ENCODE peak calls at places on chromosomes 16 and 17, in seven cellular contexts. One of them, this sample, is unnamed.

GRCh38 chr16:3187798-3188674 is at the start of gene OR1F1:
- DNase-seq in neural progenitor cell: peak; percentile 65
- DNase-seq in OCI-LY7: no peak
- DNase-seq in PC-3: no peak
- DNase-seq in naive thymus-derived CD4-positive, alpha-beta T cell: peak; percentile 46
- DNase-seq in neuronal stem cell: no peak
- DNase-seq in cardiac muscle cell: peak; percentile 38
- DNase-seq in this sample: peak; percentile 88

GRCh38 chr16:55543470-55543869 is 23.0 kb upstream of the CAPNS2 start:
- DNase-seq in neural progenitor cell: peak; percentile 38
- DNase-seq in neuronal stem cell: no peak
- DNase-seq in PC-3: peak; percentile 37
- DNase-seq in OCI-LY7: no peak
- DNase-seq in cardiac muscle cell: peak; percentile 63
- DNase-seq in naive thymus-derived CD4-positive, alpha-beta T cell: no peak
- DNase-seq in this sample: no peak

GRCh38 chr17:77692571-77693161 is 265.8 kb upstream of the TNRC6C start:
- DNase-seq in neuronal stem cell: no peak
- DNase-seq in neural progenitor cell: no peak
- DNase-seq in cardiac muscle cell: no peak
- DNase-seq in naive thymus-derived CD4-positive, alpha-beta T cell: no peak
- DNase-seq in PC-3: peak; percentile 67
- DNase-seq in OCI-LY7: no peak
- DNase-seq in this sample: peak; percentile 42

GRCh38 chr17:10061131-10061581 is 137.2 kb downstream of the GAS7 start:
- DNase-seq in OCI-LY7: no peak
- DNase-seq in naive thymus-derived CD4-positive, alpha-beta T cell: no peak
- DNase-seq in PC-3: no peak
- DNase-seq in cardiac muscle cell: peak; percentile 42
- DNase-seq in neuronal stem cell: no peak
- DNase-seq in neural progenitor cell: no peak
- DNase-seq in this sample: no peak

GRCh38 chr17:78316867-78317816 is 42.7 kb downstream of the SOCS3 start:
- DNase-seq in OCI-LY7: no peak
- DNase-seq in neural progenitor cell: peak; percentile 53
- DNase-seq in PC-3: peak; percentile 50
- DNase-seq in neuronal stem cell: no peak
- DNase-seq in naive thymus-derived CD4-positive, alpha-beta T cell: no peak
- DNase-seq in cardiac muscle cell: peak; percentile 44
- DNase-seq in this sample: peak; percentile 96

GRCh38 chr16:85391769-85392583 is 221.1 kb upstream of the GSE1 start:
- DNase-seq in neural progenitor cell: no peak
- DNase-seq in OCI-LY7: no peak
- DNase-seq in neuronal stem cell: no peak
- DNase-seq in cardiac muscle cell: no peak
- DNase-seq in naive thymus-derived CD4-positive, alpha-beta T cell: no peak
- DNase-seq in PC-3: no peak
- DNase-seq in this sample: no peak

GRCh38 chr16:89506113-89506504 is 2.1 kb upstream of the SPG7 start:
- DNase-seq in cardiac muscle cell: peak; percentile 51
- DNase-seq in OCI-LY7: peak; percentile 17
- DNase-seq in neural progenitor cell: no peak
- DNase-seq in PC-3: no peak
- DNase-seq in naive thymus-derived CD4-positive, alpha-beta T cell: no peak
- DNase-seq in neuronal stem cell: no peak
- DNase-seq in this sample: no peak

GRCh38 chr17:57880086-57880456 is 30.2 kb upstream of the MRPS23 start:
- DNase-seq in cardiac muscle cell: no peak
- DNase-seq in OCI-LY7: no peak
- DNase-seq in neural progenitor cell: no peak
- DNase-seq in neuronal stem cell: no peak
- DNase-seq in PC-3: peak; percentile 63
- DNase-seq in naive thymus-derived CD4-positive, alpha-beta T cell: no peak
- DNase-seq in this sample: no peak

GRCh38 chr16:87678618-87679017 is 76.3 kb downstream of the JPH3 start:
- DNase-seq in cardiac muscle cell: no peak
- DNase-seq in neuronal stem cell: no peak
- DNase-seq in PC-3: no peak
- DNase-seq in naive thymus-derived CD4-positive, alpha-beta T cell: no peak
- DNase-seq in OCI-LY7: no peak
- DNase-seq in neural progenitor cell: no peak
- DNase-seq in this sample: no peak

GRCh38 chr16:65666132-65666869 is 544.4 kb upstream of the CDH11 start:
- DNase-seq in naive thymus-derived CD4-positive, alpha-beta T cell: no peak
- DNase-seq in neural progenitor cell: peak; percentile 5
- DNase-seq in OCI-LY7: no peak
- DNase-seq in cardiac muscle cell: no peak
- DNase-seq in PC-3: peak; percentile 85
- DNase-seq in neuronal stem cell: no peak
- DNase-seq in this sample: peak; percentile 56

GRCh38 chr17:53629188-53629587 is 193.5 kb upstream of the KIF2B start:
- DNase-seq in naive thymus-derived CD4-positive, alpha-beta T cell: no peak
- DNase-seq in neuronal stem cell: no peak
- DNase-seq in neural progenitor cell: no peak
- DNase-seq in PC-3: no peak
- DNase-seq in OCI-LY7: no peak
- DNase-seq in cardiac muscle cell: peak; percentile 57
- DNase-seq in this sample: no peak

GRCh38 chr16:49838639-49839461 is 17.1 kb downstream of the ZNF423 start:
- DNase-seq in neuronal stem cell: peak; percentile 50
- DNase-seq in naive thymus-derived CD4-positive, alpha-beta T cell: no peak
- DNase-seq in neural progenitor cell: peak; percentile 76
- DNase-seq in OCI-LY7: no peak
- DNase-seq in PC-3: no peak
- DNase-seq in cardiac muscle cell: no peak
- DNase-seq in this sample: peak; percentile 77

GRCh38 chr17:2064980-2065785 is 10.3 kb downstream of the HIC1 start:
- DNase-seq in PC-3: no peak
- DNase-seq in neural progenitor cell: peak; percentile 74
- DNase-seq in cardiac muscle cell: peak; percentile 84
- DNase-seq in neuronal stem cell: no peak
- DNase-seq in naive thymus-derived CD4-positive, alpha-beta T cell: no peak
- DNase-seq in OCI-LY7: peak; percentile 53
- DNase-seq in this sample: peak; percentile 97

GRCh38 chr17:2068101-2068518 is 13.2 kb downstream of the HIC1 start:
- DNase-seq in naive thymus-derived CD4-positive, alpha-beta T cell: no peak
- DNase-seq in neuronal stem cell: no peak
- DNase-seq in cardiac muscle cell: peak; percentile 66
- DNase-seq in OCI-LY7: no peak
- DNase-seq in PC-3: no peak
- DNase-seq in neural progenitor cell: no peak
- DNase-seq in this sample: no peak

GRCh38 chr17:2067048-2067452 is 12.1 kb downstream of the HIC1 start:
- DNase-seq in neuronal stem cell: no peak
- DNase-seq in naive thymus-derived CD4-positive, alpha-beta T cell: no peak
- DNase-seq in neural progenitor cell: no peak
- DNase-seq in OCI-LY7: no peak
- DNase-seq in cardiac muscle cell: no peak
- DNase-seq in PC-3: no peak
- DNase-seq in this sample: no peak

GRCh38 chr17:2068589-2069051 is 13.7 kb downstream of the HIC1 start:
- DNase-seq in neuronal stem cell: no peak
- DNase-seq in PC-3: peak; percentile 71
- DNase-seq in cardiac muscle cell: peak; percentile 31
- DNase-seq in naive thymus-derived CD4-positive, alpha-beta T cell: no peak
- DNase-seq in neural progenitor cell: no peak
- DNase-seq in OCI-LY7: peak; percentile 49
- DNase-seq in this sample: no peak

GRCh38 chr17:2067559-2067958 is 12.7 kb downstream of the HIC1 start:
- DNase-seq in PC-3: no peak
- DNase-seq in cardiac muscle cell: peak; percentile 79
- DNase-seq in neural progenitor cell: no peak
- DNase-seq in OCI-LY7: no peak
- DNase-seq in neuronal stem cell: no peak
- DNase-seq in naive thymus-derived CD4-positive, alpha-beta T cell: no peak
- DNase-seq in this sample: no peak
- H3K27ac ChIP-seq in PC-3: peak overlapping the region; percentile 77
- H3K27ac ChIP-seq in cardiac muscle cell: no peak overlapping the region
- H3K27ac ChIP-seq in neural progenitor cell: no peak overlapping the region
- H3K27ac ChIP-seq in OCI-LY7: no peak overlapping the region
- H3K27ac ChIP-seq in neuronal stem cell: no peak overlapping the region
- H3K27ac ChIP-seq in naive thymus-derived CD4-positive, alpha-beta T cell: no peak overlapping the region
- H3K27ac ChIP-seq in this sample: no peak overlapping the region

DNA sequence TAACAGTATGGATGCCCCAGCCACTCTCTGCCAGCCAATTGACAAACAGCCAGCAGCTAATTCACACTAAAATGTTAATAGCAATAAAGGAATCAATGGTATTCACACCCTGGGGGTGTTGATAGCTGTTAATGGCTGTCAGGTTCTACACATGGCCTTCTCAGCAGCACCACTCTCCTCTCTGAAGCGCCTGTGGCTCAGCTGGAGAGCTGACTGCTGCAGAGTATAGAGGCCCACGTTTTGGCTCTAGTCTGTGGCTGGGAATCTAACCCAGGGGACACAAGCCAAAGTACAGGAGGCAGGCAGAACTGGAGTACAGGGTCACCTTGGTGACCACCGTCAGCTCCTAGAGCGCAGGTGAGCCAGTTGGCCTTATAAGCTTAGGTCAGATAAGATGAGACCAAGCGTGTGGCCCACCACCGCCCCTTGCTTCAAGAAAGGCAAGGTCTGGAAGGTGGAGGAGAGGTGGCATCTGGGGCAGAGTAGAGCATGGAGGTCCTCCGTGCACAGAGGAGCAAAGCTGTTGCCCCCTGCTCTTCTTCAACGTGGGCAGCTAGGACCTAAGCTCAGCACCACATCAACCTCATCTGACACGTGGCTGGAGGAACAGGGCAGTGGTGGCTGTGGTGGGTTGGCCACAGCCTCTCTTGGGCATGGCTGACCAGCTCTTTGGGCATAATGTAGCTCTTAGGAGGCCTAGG is 25.4 kb downstream of the CCR7 start:
- DNase-seq in neural progenitor cell: no peak
- DNase-seq in naive thymus-derived CD4-positive, alpha-beta T cell: peak; percentile 12
- DNase-seq in neuronal stem cell: no peak
- DNase-seq in PC-3: no peak
- DNase-seq in OCI-LY7: no peak
- DNase-seq in cardiac muscle cell: no peak
- DNase-seq in this sample: no peak
- H3K4me1 ChIP-seq in neural progenitor cell: no peaks in the 10 kb centered on the region
- H3K4me1 ChIP-seq in naive thymus-derived CD4-positive, alpha-beta T cell: peaks cover 74% of the 10 kb centered on the region
- H3K4me1 ChIP-seq in neuronal stem cell: peaks cover 24% of the 10 kb centered on the region
- H3K4me1 ChIP-seq in PC-3: no peaks in the 10 kb centered on the region
- H3K4me1 ChIP-seq in OCI-LY7: peaks cover 21% of the 10 kb centered on the region
- H3K4me1 ChIP-seq in cardiac muscle cell: peaks cover 40% of the 10 kb centered on the region
- H3K4me1 ChIP-seq in this sample: peaks cover 12% of the 10 kb centered on the region

GRCh38 chr16:12122202-12122601 is 145.7 kb downstream of the SNX29 start:
- DNase-seq in neuronal stem cell: no peak
- DNase-seq in PC-3: no peak
- DNase-seq in OCI-LY7: no peak
- DNase-seq in naive thymus-derived CD4-positive, alpha-beta T cell: no peak
- DNase-seq in cardiac muscle cell: no peak
- DNase-seq in neural progenitor cell: no peak
- DNase-seq in this sample: no peak

GRCh38 chr16:12119037-12119436 is 142.5 kb downstream of the SNX29 start:
- DNase-seq in neuronal stem cell: no peak
- DNase-seq in OCI-LY7: no peak
- DNase-seq in neural progenitor cell: no peak
- DNase-seq in cardiac muscle cell: no peak
- DNase-seq in PC-3: no peak
- DNase-seq in naive thymus-derived CD4-positive, alpha-beta T cell: no peak
- DNase-seq in this sample: no peak

GRCh38 chr16:12119562-12119961 is 143.0 kb downstream of the SNX29 start:
- DNase-seq in PC-3: peak; percentile 51
- DNase-seq in cardiac muscle cell: no peak
- DNase-seq in OCI-LY7: no peak
- DNase-seq in neural progenitor cell: no peak
- DNase-seq in naive thymus-derived CD4-positive, alpha-beta T cell: no peak
- DNase-seq in neuronal stem cell: no peak
- DNase-seq in this sample: no peak

GRCh38 chr16:12120331-12120981 is 143.9 kb downstream of the SNX29 start:
- DNase-seq in cardiac muscle cell: peak; percentile 71
- DNase-seq in neuronal stem cell: no peak
- DNase-seq in OCI-LY7: no peak
- DNase-seq in neural progenitor cell: no peak
- DNase-seq in naive thymus-derived CD4-positive, alpha-beta T cell: no peak
- DNase-seq in PC-3: no peak
- DNase-seq in this sample: no peak

GRCh38 chr16:12120982-12121652 is 144.6 kb downstream of the SNX29 start:
- DNase-seq in neuronal stem cell: no peak
- DNase-seq in cardiac muscle cell: no peak
- DNase-seq in OCI-LY7: no peak
- DNase-seq in naive thymus-derived CD4-positive, alpha-beta T cell: no peak
- DNase-seq in PC-3: no peak
- DNase-seq in neural progenitor cell: no peak
- DNase-seq in this sample: no peak
- H3K4me3 ChIP-seq in neuronal stem cell: no peak overlapping the region
- H3K4me3 ChIP-seq in cardiac muscle cell: no peak overlapping the region
- H3K4me3 ChIP-seq in OCI-LY7: no peak overlapping the region
- H3K4me3 ChIP-seq in naive thymus-derived CD4-positive, alpha-beta T cell: no peak overlapping the region
- H3K4me3 ChIP-seq in PC-3: no peak overlapping the region
- H3K4me3 ChIP-seq in neural progenitor cell: no peak overlapping the region
- H3K4me3 ChIP-seq in this sample: no peak overlapping the region

GRCh38 chr16:66935319-66936011 is at the start of gene CES2:
- DNase-seq in neural progenitor cell: no peak
- DNase-seq in cardiac muscle cell: no peak
- DNase-seq in OCI-LY7: no peak
- DNase-seq in naive thymus-derived CD4-positive, alpha-beta T cell: no peak
- DNase-seq in neuronal stem cell: no peak
- DNase-seq in PC-3: peak; percentile 62
- DNase-seq in this sample: peak; percentile 68

GRCh38 chr16:66937725-66938337 is 2.5 kb downstream of the CES2 start:
- DNase-seq in OCI-LY7: no peak
- DNase-seq in naive thymus-derived CD4-positive, alpha-beta T cell: no peak
- DNase-seq in cardiac muscle cell: no peak
- DNase-seq in PC-3: no peak
- DNase-seq in neuronal stem cell: no peak
- DNase-seq in neural progenitor cell: no peak
- DNase-seq in this sample: no peak

GRCh38 chr16:66934138-66934838 is at the start of gene CIAO2B:
- DNase-seq in cardiac muscle cell: peak; percentile 90
- DNase-seq in neural progenitor cell: peak; percentile 87
- DNase-seq in OCI-LY7: peak; percentile 88
- DNase-seq in PC-3: peak; percentile 80
- DNase-seq in neuronal stem cell: peak; percentile 63
- DNase-seq in naive thymus-derived CD4-positive, alpha-beta T cell: peak; percentile 94
- DNase-seq in this sample: peak; percentile 90

GRCh38 chr16:66936889-66937554 is 1.7 kb downstream of the CES2 start:
- DNase-seq in neuronal stem cell: no peak
- DNase-seq in neural progenitor cell: no peak
- DNase-seq in OCI-LY7: no peak
- DNase-seq in cardiac muscle cell: no peak
- DNase-seq in naive thymus-derived CD4-positive, alpha-beta T cell: no peak
- DNase-seq in PC-3: no peak
- DNase-seq in this sample: no peak

GRCh38 chr16:66936462-66936861 is 1.1 kb downstream of the CES2 start:
- DNase-seq in neuronal stem cell: no peak
- DNase-seq in PC-3: no peak
- DNase-seq in cardiac muscle cell: no peak
- DNase-seq in neural progenitor cell: no peak
- DNase-seq in naive thymus-derived CD4-positive, alpha-beta T cell: no peak
- DNase-seq in OCI-LY7: no peak
- DNase-seq in this sample: no peak
- H3K27ac ChIP-seq in neuronal stem cell: no peak overlapping the region
- H3K27ac ChIP-seq in PC-3: no peak overlapping the region
- H3K27ac ChIP-seq in cardiac muscle cell: no peak overlapping the region
- H3K27ac ChIP-seq in neural progenitor cell: no peak overlapping the region
- H3K27ac ChIP-seq in naive thymus-derived CD4-positive, alpha-beta T cell: peak overlapping the region; percentile 97
- H3K27ac ChIP-seq in OCI-LY7: no peak overlapping the region
- H3K27ac ChIP-seq in this sample: no peak overlapping the region

This sample was measured in endodermal cell.